ENCODE peak calls at places on chromosome 7, in seven cellular contexts. J, W, M, N, R, H and O are unnamed samples.

GRCh38 chr7:50308301-50309129 is 4.0 kb downstream of the IKZF1 start:
- DNase-seq in R (no peak), J (no peak), H (no peak), N (no peak), M (no peak), W (peak), O (no peak)

GRCh38 chr7:51070163-51070562 is 246.4 kb downstream of the COBL start:
- DNase-seq in W (no peak), R (peak), J (no peak), N (no peak), M (no peak), H (no peak), O (no peak)

GRCh38 chr7:149753370-149754233 is 19.8 kb downstream of the ZNF467 start:
- DNase-seq in W (no peak), M (no peak), R (peak), N (no peak), J (peak), H (peak), O (peak)

GRCh38 chr7:134690614-134691504 is 44.2 kb downstream of the BPGM start:
- DNase-seq in R (peak), H (no peak), J (no peak), W (no peak), N (no peak), M (no peak), O (no peak)

GRCh38 chr7:128271471-128272454 is 30.7 kb downstream of the LEP start:
- DNase-seq in W (no peak), J (no peak), M (no peak), N (no peak), R (no peak), H (no peak), O (no peak)

GRCh38 chr7:5677538-5678294 is 103.7 kb downstream of the RNF216 start:
- DNase-seq in W (peak), R (peak), J (peak), N (peak), H (peak), M (peak), O (peak)

GRCh38 chr7:35553498-35553897 is 141.4 kb downstream of the HERPUD2 start:
- DNase-seq in H (no peak), M (no peak), J (no peak), W (no peak), N (no peak), R (no peak), O (no peak)

GRCh38 chr7:78018541-78019456 is 220.2 kb downstream of the PHTF2 start:
- DNase-seq in H (peak), W (peak), R (peak), N (peak), M (peak), J (no peak), O (peak)

GRCh38 chr7:34191766-34192550 is 286.6 kb downstream of the BMPER start:
- DNase-seq in H (no peak), J (no peak), N (no peak), M (no peak), R (no peak), W (no peak), O (no peak)

GRCh38 chr7:105829681-105830322 is 46.6 kb downstream of the ATXN7L1 start:
- DNase-seq in M (peak), R (peak), H (no peak), J (no peak), N (no peak), W (no peak), O (no peak)

GRCh38 chr7:141043621-141044020 is 28.9 kb upstream of the MRPS33 start:
- DNase-seq in J (no peak), W (no peak), M (no peak), R (peak), H (no peak), N (no peak), O (no peak)

GRCh38 chr7:25124485-25125136 is 449 bp downstream of the CYCS start:
- DNase-seq in R (peak), J (no peak), N (no peak), W (peak), M (peak), H (peak), O (peak)

GRCh38 chr7:23357190-23358093 is 58.3 kb downstream of the MALSU1 start:
- DNase-seq in H (no peak), N (no peak), R (peak), J (no peak), W (no peak), M (peak), O (no peak)